ENCODE peak calls at places on chromosomes 4 and X, in seven cellular contexts. One of them, this sample, is unnamed.

GRCh38 chr4:1246111-1246881 is 2.6 kb downstream of the CTBP1 start:
- DNase-seq in Peyer's patch: peak; percentile 47
- DNase-seq in activated CD8-positive, alpha-beta memory T cell treated with anti-CD3 and anti-CD28 coated beads, Interleukin-2, amount 50 U/mL, for 48 hours: no peak
- DNase-seq in cardiac fibroblast: no peak
- DNase-seq in GM12865: peak; percentile 60
- DNase-seq in nephron progenitor cell: no peak
- DNase-seq in HuH-7: no peak
- DNase-seq in this sample: no peak

GRCh38 chr4:83536649-83537352 is 893 bp downstream of the GPAT3 start:
- DNase-seq in Peyer's patch: peak; percentile 52
- DNase-seq in activated CD8-positive, alpha-beta memory T cell treated with anti-CD3 and anti-CD28 coated beads, Interleukin-2, amount 50 U/mL, for 48 hours: no peak
- DNase-seq in cardiac fibroblast: no peak
- DNase-seq in GM12865: no peak
- DNase-seq in nephron progenitor cell: peak; percentile 31
- DNase-seq in HuH-7: no peak
- DNase-seq in this sample: peak; percentile 5

GRCh38 chrX:30613736-30614135 is 36.2 kb upstream of the TASL start:
- DNase-seq in Peyer's patch: no peak
- DNase-seq in activated CD8-positive, alpha-beta memory T cell treated with anti-CD3 and anti-CD28 coated beads, Interleukin-2, amount 50 U/mL, for 48 hours: no peak
- DNase-seq in cardiac fibroblast: no peak
- DNase-seq in GM12865: no peak
- DNase-seq in nephron progenitor cell: no peak
- DNase-seq in HuH-7: no peak
- DNase-seq in this sample: no peak

GRCh38 chr4:128295255-128295654 is 7.6 kb upstream of the PGRMC2 start:
- DNase-seq in Peyer's patch: no peak
- DNase-seq in activated CD8-positive, alpha-beta memory T cell treated with anti-CD3 and anti-CD28 coated beads, Interleukin-2, amount 50 U/mL, for 48 hours: no peak
- DNase-seq in cardiac fibroblast: no peak
- DNase-seq in GM12865: no peak
- DNase-seq in nephron progenitor cell: no peak
- DNase-seq in HuH-7: no peak
- DNase-seq in this sample: no peak

GRCh38 chr4:167602157-167602556 is 367.9 kb upstream of the SPOCK3 start:
- DNase-seq in Peyer's patch: no peak
- DNase-seq in activated CD8-positive, alpha-beta memory T cell treated with anti-CD3 and anti-CD28 coated beads, Interleukin-2, amount 50 U/mL, for 48 hours: no peak
- DNase-seq in cardiac fibroblast: no peak
- DNase-seq in GM12865: no peak
- DNase-seq in nephron progenitor cell: no peak
- DNase-seq in HuH-7: no peak
- DNase-seq in this sample: no peak

GRCh38 chr4:37415845-37416369 is 171.4 kb downstream of the NWD2 start:
- DNase-seq in Peyer's patch: no peak
- DNase-seq in activated CD8-positive, alpha-beta memory T cell treated with anti-CD3 and anti-CD28 coated beads, Interleukin-2, amount 50 U/mL, for 48 hours: no peak
- DNase-seq in cardiac fibroblast: no peak
- DNase-seq in GM12865: no peak
- DNase-seq in nephron progenitor cell: no peak
- DNase-seq in HuH-7: no peak
- DNase-seq in this sample: no peak

GRCh38 chr4:113003841-113004240 is 45.6 kb upstream of the ANK2 start:
- DNase-seq in Peyer's patch: no peak
- DNase-seq in activated CD8-positive, alpha-beta memory T cell treated with anti-CD3 and anti-CD28 coated beads, Interleukin-2, amount 50 U/mL, for 48 hours: no peak
- DNase-seq in cardiac fibroblast: peak; percentile 61
- DNase-seq in GM12865: no peak
- DNase-seq in nephron progenitor cell: no peak
- DNase-seq in HuH-7: no peak
- DNase-seq in this sample: no peak

GRCh38 chrX:151396042-151396826 is 772 bp upstream of the VMA21 start:
- DNase-seq in Peyer's patch: peak; percentile 54
- DNase-seq in activated CD8-positive, alpha-beta memory T cell treated with anti-CD3 and anti-CD28 coated beads, Interleukin-2, amount 50 U/mL, for 48 hours: peak; percentile 61
- DNase-seq in cardiac fibroblast: peak; percentile 61
- DNase-seq in GM12865: peak; percentile 59
- DNase-seq in nephron progenitor cell: no peak
- DNase-seq in HuH-7: no peak
- DNase-seq in this sample: peak; percentile 44

GRCh38 chr4:137638934-137639333 is 106.6 kb upstream of the PCDH18 start:
- DNase-seq in Peyer's patch: no peak
- DNase-seq in activated CD8-positive, alpha-beta memory T cell treated with anti-CD3 and anti-CD28 coated beads, Interleukin-2, amount 50 U/mL, for 48 hours: no peak
- DNase-seq in cardiac fibroblast: no peak
- DNase-seq in GM12865: peak; percentile 33
- DNase-seq in nephron progenitor cell: no peak
- DNase-seq in HuH-7: no peak
- DNase-seq in this sample: no peak

GRCh38 chr4:12692815-12693214 is 791.3 kb downstream of the RAB28 start:
- DNase-seq in Peyer's patch: no peak
- DNase-seq in activated CD8-positive, alpha-beta memory T cell treated with anti-CD3 and anti-CD28 coated beads, Interleukin-2, amount 50 U/mL, for 48 hours: no peak
- DNase-seq in cardiac fibroblast: peak; percentile 24
- DNase-seq in GM12865: peak; percentile 10
- DNase-seq in nephron progenitor cell: no peak
- DNase-seq in HuH-7: no peak
- DNase-seq in this sample: no peak

GRCh38 chr4:68655764-68656444 is 14.5 kb downstream of the UGT2B15 start:
- DNase-seq in Peyer's patch: no peak
- DNase-seq in activated CD8-positive, alpha-beta memory T cell treated with anti-CD3 and anti-CD28 coated beads, Interleukin-2, amount 50 U/mL, for 48 hours: no peak
- DNase-seq in cardiac fibroblast: no peak
- DNase-seq in GM12865: peak; percentile 8
- DNase-seq in nephron progenitor cell: no peak
- DNase-seq in HuH-7: no peak
- DNase-seq in this sample: no peak

GRCh38 chrX:100591256-100592051 is 6.7 kb downstream of the TNMD start:
- DNase-seq in Peyer's patch: peak; percentile 45
- DNase-seq in activated CD8-positive, alpha-beta memory T cell treated with anti-CD3 and anti-CD28 coated beads, Interleukin-2, amount 50 U/mL, for 48 hours: no peak
- DNase-seq in cardiac fibroblast: no peak
- DNase-seq in GM12865: no peak
- DNase-seq in nephron progenitor cell: no peak
- DNase-seq in HuH-7: no peak
- DNase-seq in this sample: no peak

GRCh38 chrX:119757979-119758681 is at the start of gene SOWAHD:
- DNase-seq in Peyer's patch: peak; percentile 85
- DNase-seq in activated CD8-positive, alpha-beta memory T cell treated with anti-CD3 and anti-CD28 coated beads, Interleukin-2, amount 50 U/mL, for 48 hours: peak; percentile 57
- DNase-seq in cardiac fibroblast: no peak
- DNase-seq in GM12865: peak; percentile 60
- DNase-seq in nephron progenitor cell: peak; percentile 61
- DNase-seq in HuH-7: peak; percentile 60
- DNase-seq in this sample: peak; percentile 3

GRCh38 chr4:10831727-10832408 is 147.3 kb upstream of the CLNK start:
- DNase-seq in Peyer's patch: no peak
- DNase-seq in activated CD8-positive, alpha-beta memory T cell treated with anti-CD3 and anti-CD28 coated beads, Interleukin-2, amount 50 U/mL, for 48 hours: no peak
- DNase-seq in cardiac fibroblast: no peak
- DNase-seq in GM12865: no peak
- DNase-seq in nephron progenitor cell: no peak
- DNase-seq in HuH-7: no peak
- DNase-seq in this sample: no peak

GRCh38 chr4:183468210-183469095 is 24.0 kb downstream of the CDKN2AIP start:
- DNase-seq in Peyer's patch: no peak
- DNase-seq in activated CD8-positive, alpha-beta memory T cell treated with anti-CD3 and anti-CD28 coated beads, Interleukin-2, amount 50 U/mL, for 48 hours: no peak
- DNase-seq in cardiac fibroblast: peak; percentile 37
- DNase-seq in GM12865: no peak
- DNase-seq in nephron progenitor cell: no peak
- DNase-seq in HuH-7: no peak
- DNase-seq in this sample: no peak

GRCh38 chr4:1535926-1536578 is 129.8 kb upstream of the NKX1-1 start:
- DNase-seq in Peyer's patch: no peak
- DNase-seq in activated CD8-positive, alpha-beta memory T cell treated with anti-CD3 and anti-CD28 coated beads, Interleukin-2, amount 50 U/mL, for 48 hours: no peak
- DNase-seq in cardiac fibroblast: no peak
- DNase-seq in GM12865: no peak
- DNase-seq in nephron progenitor cell: peak; percentile 4
- DNase-seq in HuH-7: no peak
- DNase-seq in this sample: no peak

GRCh38 chr4:110175634-110176033 is 22.8 kb downstream of the ELOVL6 start:
- DNase-seq in Peyer's patch: no peak
- DNase-seq in activated CD8-positive, alpha-beta memory T cell treated with anti-CD3 and anti-CD28 coated beads, Interleukin-2, amount 50 U/mL, for 48 hours: no peak
- DNase-seq in cardiac fibroblast: peak; percentile 29
- DNase-seq in GM12865: no peak
- DNase-seq in nephron progenitor cell: no peak
- DNase-seq in HuH-7: no peak
- DNase-seq in this sample: no peak

GRCh38 chr4:100517864-100518341 is at the start of gene EMCN:
- DNase-seq in Peyer's patch: no peak
- DNase-seq in activated CD8-positive, alpha-beta memory T cell treated with anti-CD3 and anti-CD28 coated beads, Interleukin-2, amount 50 U/mL, for 48 hours: no peak
- DNase-seq in cardiac fibroblast: peak; percentile 47
- DNase-seq in GM12865: no peak
- DNase-seq in nephron progenitor cell: no peak
- DNase-seq in HuH-7: no peak
- DNase-seq in this sample: peak; percentile 80

GRCh38 chr4:111070390-111070789 is 447.5 kb upstream of the PITX2 start:
- DNase-seq in Peyer's patch: no peak
- DNase-seq in activated CD8-positive, alpha-beta memory T cell treated with anti-CD3 and anti-CD28 coated beads, Interleukin-2, amount 50 U/mL, for 48 hours: no peak
- DNase-seq in cardiac fibroblast: no peak
- DNase-seq in GM12865: no peak
- DNase-seq in nephron progenitor cell: no peak
- DNase-seq in HuH-7: no peak
- DNase-seq in this sample: no peak

GRCh38 chrX:14354541-14354940 is 174.8 kb upstream of the GLRA2 start:
- DNase-seq in Peyer's patch: no peak
- DNase-seq in activated CD8-positive, alpha-beta memory T cell treated with anti-CD3 and anti-CD28 coated beads, Interleukin-2, amount 50 U/mL, for 48 hours: no peak
- DNase-seq in cardiac fibroblast: peak; percentile 55
- DNase-seq in GM12865: no peak
- DNase-seq in nephron progenitor cell: no peak
- DNase-seq in HuH-7: no peak
- DNase-seq in this sample: no peak

GRCh38 chr4:47531241-47531953 is 46.3 kb downstream of the ATP10D start:
- DNase-seq in Peyer's patch: peak; percentile 85
- DNase-seq in activated CD8-positive, alpha-beta memory T cell treated with anti-CD3 and anti-CD28 coated beads, Interleukin-2, amount 50 U/mL, for 48 hours: peak; percentile 57
- DNase-seq in cardiac fibroblast: peak; percentile 93
- DNase-seq in GM12865: peak; percentile 90
- DNase-seq in nephron progenitor cell: no peak
- DNase-seq in HuH-7: no peak
- DNase-seq in this sample: peak; percentile 83

GRCh38 chr4:31022702-31023101 is 302.5 kb downstream of the PCDH7 start:
- DNase-seq in Peyer's patch: no peak
- DNase-seq in activated CD8-positive, alpha-beta memory T cell treated with anti-CD3 and anti-CD28 coated beads, Interleukin-2, amount 50 U/mL, for 48 hours: no peak
- DNase-seq in cardiac fibroblast: no peak
- DNase-seq in GM12865: no peak
- DNase-seq in nephron progenitor cell: no peak
- DNase-seq in HuH-7: no peak
- DNase-seq in this sample: no peak

GRCh38 chr4:85780664-85781063 is 305.7 kb downstream of the ARHGAP24 start:
- DNase-seq in Peyer's patch: no peak
- DNase-seq in activated CD8-positive, alpha-beta memory T cell treated with anti-CD3 and anti-CD28 coated beads, Interleukin-2, amount 50 U/mL, for 48 hours: no peak
- DNase-seq in cardiac fibroblast: peak; percentile 87
- DNase-seq in GM12865: peak; percentile 51
- DNase-seq in nephron progenitor cell: no peak
- DNase-seq in HuH-7: no peak
- DNase-seq in this sample: peak; percentile 90

GRCh38 chr4:106238819-106239420 is 77.1 kb downstream of the TBCK start:
- DNase-seq in Peyer's patch: no peak
- DNase-seq in activated CD8-positive, alpha-beta memory T cell treated with anti-CD3 and anti-CD28 coated beads, Interleukin-2, amount 50 U/mL, for 48 hours: no peak
- DNase-seq in cardiac fibroblast: peak; percentile 69
- DNase-seq in GM12865: peak; percentile 34
- DNase-seq in nephron progenitor cell: peak; percentile 24
- DNase-seq in HuH-7: peak; percentile 15
- DNase-seq in this sample: peak; percentile 55

GRCh38 chr4:1031956-1032795 is 20.8 kb downstream of the FGFRL1 start:
- DNase-seq in Peyer's patch: no peak
- DNase-seq in activated CD8-positive, alpha-beta memory T cell treated with anti-CD3 and anti-CD28 coated beads, Interleukin-2, amount 50 U/mL, for 48 hours: no peak
- DNase-seq in cardiac fibroblast: no peak
- DNase-seq in GM12865: no peak
- DNase-seq in nephron progenitor cell: no peak
- DNase-seq in HuH-7: no peak
- DNase-seq in this sample: no peak

GRCh38 chr4:111066447-111066846 is 443.6 kb upstream of the PITX2 start:
- DNase-seq in Peyer's patch: no peak
- DNase-seq in activated CD8-positive, alpha-beta memory T cell treated with anti-CD3 and anti-CD28 coated beads, Interleukin-2, amount 50 U/mL, for 48 hours: no peak
- DNase-seq in cardiac fibroblast: peak; percentile 17
- DNase-seq in GM12865: no peak
- DNase-seq in nephron progenitor cell: no peak
- DNase-seq in HuH-7: no peak
- DNase-seq in this sample: no peak

GRCh38 chr4:98838977-98839618 is 89.8 kb downstream of the EIF4E start:
- DNase-seq in Peyer's patch: no peak
- DNase-seq in activated CD8-positive, alpha-beta memory T cell treated with anti-CD3 and anti-CD28 coated beads, Interleukin-2, amount 50 U/mL, for 48 hours: no peak
- DNase-seq in cardiac fibroblast: peak; percentile 56
- DNase-seq in GM12865: no peak
- DNase-seq in nephron progenitor cell: peak; percentile 2
- DNase-seq in HuH-7: no peak
- DNase-seq in this sample: peak; percentile 50

GRCh38 chr4:107283587-107284559 is 247.8 kb upstream of the DKK2 start:
- DNase-seq in Peyer's patch: no peak
- DNase-seq in activated CD8-positive, alpha-beta memory T cell treated with anti-CD3 and anti-CD28 coated beads, Interleukin-2, amount 50 U/mL, for 48 hours: no peak
- DNase-seq in cardiac fibroblast: peak; percentile 91
- DNase-seq in GM12865: no peak
- DNase-seq in nephron progenitor cell: peak; percentile 7
- DNase-seq in HuH-7: no peak
- DNase-seq in this sample: no peak

GRCh38 chr4:69995526-69996016 is at the start of gene STATH:
- DNase-seq in Peyer's patch: no peak
- DNase-seq in activated CD8-positive, alpha-beta memory T cell treated with anti-CD3 and anti-CD28 coated beads, Interleukin-2, amount 50 U/mL, for 48 hours: no peak
- DNase-seq in cardiac fibroblast: peak; percentile 5
- DNase-seq in GM12865: no peak
- DNase-seq in nephron progenitor cell: no peak
- DNase-seq in HuH-7: no peak
- DNase-seq in this sample: no peak

GRCh38 chr4:76981649-76982048 is 32.1 kb downstream of the SEPTIN11 start:
- DNase-seq in Peyer's patch: no peak
- DNase-seq in activated CD8-positive, alpha-beta memory T cell treated with anti-CD3 and anti-CD28 coated beads, Interleukin-2, amount 50 U/mL, for 48 hours: no peak
- DNase-seq in cardiac fibroblast: peak; percentile 54
- DNase-seq in GM12865: no peak
- DNase-seq in nephron progenitor cell: no peak
- DNase-seq in HuH-7: no peak
- DNase-seq in this sample: no peak